ENCODE peak calls at places on chromosomes 3 and 15, in six cellular contexts. Q is astrocyte of the spinal cord; Y is BE2C; V is KBM-7; D is stimulated activated CD8-positive, alpha-beta memory T cell treated with anti-CD3 and anti-CD28 coated beads, Interleukin-2, amount 100 ng/mL, for 1 hour; H is fibroblast of the aortic adventitia. T is an unnamed sample.

GRCh38 chr15:59437777-59438574 is at the start of gene FAM81A:
- DNase-seq in Q (peak; percentile 56), Y (peak; percentile 74), V (peak; percentile 51), D (no peak), H (peak; percentile 74), T (no peak)

GRCh38 chr3:15160662-15161061 is 45.4 kb upstream of the CAPN7 start:
- DNase-seq in Q (no peak), Y (no peak), V (no peak), D (no peak), H (no peak), T (no peak)

GRCh38 chr3:162517110-162517509 is 1020.5 kb downstream of the OTOL1 start:
- DNase-seq in Q (no peak), Y (no peak), V (no peak), D (no peak), H (peak; percentile 4), T (no peak)

GRCh38 chr3:127455541-127456450 is 134.7 kb downstream of the TPRA1 start:
- DNase-seq in Q (peak; percentile 48), Y (peak; percentile 91), V (peak; percentile 83), D (peak; percentile 15), H (peak; percentile 49), T (no peak)

GRCh38 chr3:127650236-127650635 is 21.3 kb downstream of the PODXL2 start:
- DNase-seq in Q (no peak), Y (no peak), V (no peak), D (no peak), H (no peak), T (no peak)

GRCh38 chr3:185631108-185631507 is 45.0 kb downstream of the SENP2 start:
- DNase-seq in Q (no peak), Y (no peak), V (no peak), D (no peak), H (no peak), T (no peak)

GRCh38 chr3:48142316-48142870 is 45.8 kb downstream of the CDC25A start:
- DNase-seq in Q (no peak), Y (no peak), V (no peak), D (no peak), H (no peak), T (no peak)

GRCh38 chr3:116102037-116102436 is 343.2 kb downstream of the LSAMP start:
- DNase-seq in Q (no peak), Y (no peak), V (no peak), D (no peak), H (no peak), T (no peak)

GRCh38 chr3:184889312-184889904 is 77.4 kb downstream of the VPS8 start:
- DNase-seq in Q (no peak), Y (no peak), V (no peak), D (no peak), H (no peak), T (no peak)

GRCh38 chr3:44478606-44479094 is 1.2 kb upstream of the ZNF445 start:
- DNase-seq in Q (no peak), Y (no peak), V (no peak), D (no peak), H (no peak), T (no peak)

GRCh38 chr3:44762690-44763089 is 1.1 kb downstream of the KIF15 start:
- DNase-seq in Q (no peak), Y (no peak), V (no peak), D (no peak), H (no peak), T (no peak)

GRCh38 chr3:32238027-32238815 is at the start of gene CMTM8:
- DNase-seq in Q (peak; percentile 37), Y (peak; percentile 51), V (peak; percentile 67), D (peak; percentile 37), H (no peak), T (peak; percentile 39)

GRCh38 chr3:52930748-52931147 is 33.4 kb upstream of the STIMATE start:
- DNase-seq in Q (no peak), Y (no peak), V (no peak), D (no peak), H (no peak), T (no peak)

GRCh38 chr15:33243869-33244268 is 49.4 kb upstream of the FMN1 start:
- DNase-seq in Q (peak; percentile 60), Y (peak; percentile 38), V (no peak), D (no peak), H (peak; percentile 15), T (no peak)

T was measured in activated T-helper 1 cell treated with anti-CD3 and anti-CD28 coated beads, Interleukin-2, amount 50 U/mL, for 16 hours.